ENCODE peak calls at places on chromosome 4, in seven cellular contexts. X is endodermal cell, U is lower lobe of right lung, F is Peyer's patch, C is foreskin fibroblast, B is nephron progenitor cell, M is cardiac fibroblast. Q is an unnamed sample.

GRCh38 chr4:77996076-77996475 is 61.0 kb upstream of the FRAS1 start:
- DNase-seq in X (no peak), F (no peak), C (no peak), M (no peak), B (no peak), U (no peak), Q (no peak)

GRCh38 chr4:126957555-126958440 is 675.0 kb upstream of the INTU start:
- DNase-seq in M (peak), C (peak), F (no peak), U (no peak), B (no peak), X (no peak), Q (peak)

GRCh38 chr4:17713779-17714178 is 67.6 kb downstream of the FAM184B start:
- DNase-seq in C (no peak), U (no peak), B (no peak), F (no peak), X (no peak), M (no peak), Q (no peak)

GRCh38 chr4:114464873-114465272 is 133.7 kb upstream of the UGT8 start:
- DNase-seq in M (no peak), F (no peak), X (no peak), B (no peak), C (peak), U (no peak), Q (peak)

GRCh38 chr4:26248647-26249046 is 72.2 kb upstream of the RBPJ start:
- DNase-seq in X (no peak), C (peak), F (no peak), U (no peak), B (no peak), M (peak), Q (peak)

GRCh38 chr4:153153339-153153851 is 50.8 kb upstream of the TRIM2 start:
- DNase-seq in F (peak), C (peak), U (peak), M (peak), B (peak), X (no peak), Q (peak)

GRCh38 chr4:173272314-173272713 is 61.8 kb downstream of the HMGB2 start:
- DNase-seq in C (no peak), B (no peak), F (no peak), U (no peak), M (no peak), X (no peak), Q (no peak)

GRCh38 chr4:87339440-87339839 is 16.8 kb upstream of the HSD17B13 start:
- DNase-seq in C (no peak), B (no peak), F (no peak), U (no peak), X (no peak), M (no peak), Q (peak)

GRCh38 chr4:106502106-106502699 is 133.6 kb upstream of the GIMD1 start:
- DNase-seq in U (peak), B (peak), C (peak), M (peak), X (peak), F (peak), Q (peak)

GRCh38 chr4:127709456-127709855 is 20.7 kb upstream of the SLC25A31 start:
- DNase-seq in M (peak), U (no peak), X (no peak), C (no peak), F (no peak), B (no peak), Q (no peak)

GRCh38 chr4:98801259-98801725 is 127.6 kb downstream of the EIF4E start:
- DNase-seq in M (no peak), F (no peak), X (peak), C (no peak), U (no peak), B (no peak), Q (no peak)

GRCh38 chr4:187612211-187612780 is 383.3 kb upstream of the ZFP42 start:
- DNase-seq in U (no peak), F (no peak), C (no peak), X (no peak), M (no peak), B (no peak), Q (no peak)

GRCh38 chr4:113394108-113394729 is 344.8 kb downstream of the ANK2 start:
- DNase-seq in U (no peak), B (no peak), C (no peak), F (no peak), X (no peak), M (no peak), Q (no peak)

GRCh38 chr4:118849867-118850812 is 14.2 kb upstream of the SEC24D start:
- DNase-seq in F (peak), C (no peak), X (peak), U (no peak), M (peak), B (no peak), Q (peak)

GRCh38 chr4:41670982-41671381 is 77.5 kb downstream of the PHOX2B start:
- DNase-seq in U (no peak), B (no peak), X (no peak), M (no peak), C (no peak), F (no peak), Q (no peak)

GRCh38 chr4:39042365-39042764 is 10.2 kb upstream of the TMEM156 start:
- DNase-seq in M (no peak), C (no peak), F (no peak), U (no peak), B (no peak), X (no peak), Q (no peak)

GRCh38 chr4:7382634-7383014 is 52.1 kb downstream of the PSAPL1 start:
- DNase-seq in C (no peak), F (peak), X (peak), U (no peak), M (no peak), B (no peak), Q (no peak)

GRCh38 chr4:168524006-168524405 is 27.2 kb downstream of the PALLD start:
- DNase-seq in X (no peak), C (peak), B (no peak), F (no peak), M (peak), U (no peak), Q (peak)

GRCh38 chr4:133802741-133803140 is 398.8 kb downstream of the PABPC4L start:
- DNase-seq in X (no peak), F (no peak), M (peak), B (no peak), U (no peak), C (peak), Q (no peak)

GRCh38 chr4:102687982-102688433 is 72.8 kb downstream of the MANBA start:
- DNase-seq in F (no peak), U (no peak), C (no peak), B (no peak), X (no peak), M (no peak), Q (no peak)

GRCh38 chr4:38424171-38424871 is 239.7 kb upstream of the KLF3 start:
- DNase-seq in C (no peak), F (peak), U (no peak), M (no peak), X (peak), B (peak), Q (no peak)

GRCh38 chr4:67580577-67580976 is 22.1 kb downstream of the STAP1 start:
- DNase-seq in X (no peak), C (no peak), F (no peak), B (no peak), U (no peak), M (no peak), Q (no peak)

GRCh38 chr4:78710536-78710935 is 65.6 kb upstream of the BMP2K start:
- DNase-seq in M (no peak), C (peak), X (no peak), U (no peak), B (no peak), F (no peak), Q (peak)

GRCh38 chr4:7043521-7044414 is 596 bp downstream of the TADA2B start:
- DNase-seq in M (peak), B (peak), X (peak), F (peak), U (peak), C (peak), Q (peak)

GRCh38 chr4:98468744-98469143 is 189.7 kb downstream of the TSPAN5 start:
- DNase-seq in U (no peak), F (no peak), C (no peak), X (no peak), M (peak), B (no peak), Q (no peak)

GRCh38 chr4:53068755-53069154 is 206.6 kb downstream of the RASL11B start:
- DNase-seq in C (no peak), M (no peak), U (no peak), X (no peak), F (no peak), B (no peak), Q (no peak)

GRCh38 chr4:93092765-93093164 is 735.8 kb upstream of the ATOH1 start:
- DNase-seq in M (no peak), U (no peak), X (no peak), B (no peak), F (no peak), C (no peak), Q (no peak)

GRCh38 chr4:31518796-31519250 is 798.7 kb downstream of the PCDH7 start:
- DNase-seq in U (no peak), X (no peak), B (no peak), F (no peak), C (no peak), M (peak), Q (peak)

GRCh38 chr4:112234952-112235609 is 3.5 kb downstream of the AP1AR start:
- DNase-seq in B (peak), C (peak), F (peak), M (peak), X (peak), U (no peak), Q (peak)

GRCh38 chr4:87219648-87220093 is 747 bp downstream of the KLHL8 start:
- DNase-seq in F (peak), M (peak), X (peak), B (no peak), U (peak), C (no peak), Q (peak)

GRCh38 chr4:131302108-131302507 is 1847.0 kb upstream of the PCDH10 start:
- DNase-seq in M (no peak), C (no peak), F (no peak), B (no peak), X (peak), U (no peak), Q (no peak)

GRCh38 chr4:108890491-108890890 is 127.6 kb upstream of the ETNPPL start:
- DNase-seq in U (no peak), X (no peak), M (no peak), C (no peak), B (no peak), F (no peak), Q (no peak)

GRCh38 chr4:42281324-42282020 is 115.8 kb upstream of the SHISA3 start:
- DNase-seq in F (no peak), M (no peak), B (no peak), U (no peak), X (no peak), C (no peak), Q (no peak)

GRCh38 chr4:166827653-166828052 is 406.6 kb downstream of the SPOCK3 start:
- DNase-seq in X (no peak), B (no peak), F (no peak), U (no peak), C (no peak), M (no peak), Q (no peak)
- TF ChIP-seq CTCF in X (no peak), B (no peak), F (no peak), U (no peak), C (no peak), M (no peak), Q (no peak)

DNA sequence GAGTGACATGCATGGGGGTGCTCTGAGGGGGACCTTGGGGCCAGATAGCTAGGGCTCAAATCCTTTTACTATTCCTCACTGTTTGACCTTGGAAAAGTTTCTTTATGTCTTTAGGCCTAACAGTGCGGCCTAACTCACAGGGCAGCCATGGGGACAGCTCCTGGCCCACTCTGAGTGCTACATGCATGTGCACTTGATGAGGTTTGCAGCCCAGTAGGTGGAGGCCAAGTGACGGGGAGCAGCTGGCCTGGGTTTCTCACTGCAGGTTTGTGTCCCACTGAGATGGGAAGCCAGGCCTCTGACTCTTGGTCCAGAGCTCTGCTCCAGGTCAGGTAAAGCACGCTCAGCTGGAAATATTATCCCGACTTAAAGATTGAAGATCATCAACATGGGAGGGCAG is 102.8 kb downstream of the SLC2A9 start:
- DNase-seq in C (no peak), X (no peak), B (no peak), U (no peak), F (no peak), M (no peak), Q (no peak)
- TF ChIP-seq CTCF in C (no peak), X (no peak), B (no peak), U (no peak), F (no peak), M (no peak), Q (no peak)

GRCh38 chr4:155207534-155208257 is 740 bp upstream of the NPY2R start:
- DNase-seq in C (no peak), U (no peak), M (no peak), B (peak), X (peak), F (no peak), Q (no peak)
- TF ChIP-seq CTCF in C (no peak), U (no peak), M (no peak), B (peak), X (peak), F (no peak), Q (no peak)

GRCh38 chr4:188722911-188723310 is 583.7 kb downstream of the TRIML1 start:
- DNase-seq in F (no peak), U (no peak), M (no peak), C (no peak), B (no peak), X (no peak), Q (no peak)

GRCh38 chr4:188714488-188714887 is 575.2 kb downstream of the TRIML1 start:
- DNase-seq in C (peak), B (no peak), F (no peak), M (no peak), U (no peak), X (no peak), Q (no peak)

GRCh38 chr4:188714907-188715306 is 575.7 kb downstream of the TRIML1 start:
- DNase-seq in C (peak), F (no peak), B (no peak), M (peak), X (no peak), U (no peak), Q (peak)

DNA sequence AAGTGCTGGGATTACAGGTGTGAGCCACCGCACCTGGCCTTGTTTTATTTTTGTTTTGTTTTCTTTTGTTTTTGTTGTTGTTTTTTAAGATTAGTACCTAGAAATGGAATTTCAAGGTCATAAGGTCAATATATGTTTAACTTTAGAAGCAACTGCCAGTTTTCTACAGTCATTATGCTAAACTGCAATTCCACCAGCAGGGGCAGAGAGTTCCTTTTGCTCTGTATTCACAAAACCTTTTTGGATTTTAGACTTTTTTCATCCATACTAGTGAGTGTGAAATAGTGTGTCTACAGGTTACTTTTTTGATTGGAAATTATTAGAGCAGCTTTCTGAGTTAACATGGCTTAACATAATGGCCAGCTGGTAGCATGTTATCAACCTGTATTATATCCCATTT is 580.6 kb downstream of the TRIML1 start:
- DNase-seq in M (no peak), U (no peak), B (no peak), C (no peak), F (no peak), X (no peak), Q (no peak)
- TF ChIP-seq CTCF in M (peak), U (no peak), B (no peak), C (no peak), F (no peak), X (peak), Q (no peak)

GRCh38 chr4:1945492-1945891 is 63.3 kb downstream of the NELFA start:
- DNase-seq in X (no peak), U (no peak), M (no peak), B (no peak), C (no peak), F (no peak), Q (no peak)

GRCh38 chr4:1945912-1946311 is 62.9 kb downstream of the NELFA start:
- DNase-seq in U (no peak), F (no peak), C (no peak), M (no peak), X (no peak), B (no peak), Q (no peak)

GRCh38 chr4:1948892-1949436 is 59.8 kb downstream of the NELFA start:
- DNase-seq in F (no peak), X (no peak), M (no peak), B (no peak), U (no peak), C (no peak), Q (no peak)

GRCh38 chr4:1950369-1950768 is 58.4 kb downstream of the NELFA start:
- DNase-seq in M (no peak), B (no peak), X (no peak), C (no peak), F (no peak), U (no peak), Q (no peak)

DNA sequence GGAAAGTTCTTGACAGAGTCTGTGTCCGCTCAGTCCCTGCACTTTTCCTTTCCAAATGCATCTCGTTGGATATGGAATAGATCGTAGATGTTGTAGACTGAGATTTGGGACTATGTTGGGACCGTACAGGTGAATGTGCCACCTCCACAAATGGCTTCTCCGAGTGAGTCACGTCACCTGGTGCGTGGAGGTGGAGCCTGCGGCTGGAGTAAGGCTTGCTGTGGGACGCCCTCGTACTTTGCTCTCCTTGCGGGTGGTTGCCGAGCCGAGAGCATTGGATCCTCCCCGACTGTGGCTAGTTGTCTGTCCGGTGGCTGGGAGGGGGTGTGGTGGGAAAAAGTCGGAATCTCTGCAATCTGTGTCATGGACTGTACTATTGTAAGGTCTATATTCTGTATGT is 60.5 kb downstream of the NELFA start:
- DNase-seq in B (no peak), U (no peak), C (no peak), M (no peak), X (no peak), F (no peak), Q (no peak)
- TF ChIP-seq CTCF in B (no peak), U (no peak), C (no peak), M (no peak), X (no peak), F (no peak), Q (no peak)

GRCh38 chr4:54233697-54234496 is 4.8 kb downstream of the PDGFRA start:
- DNase-seq in F (peak), X (peak), U (peak), B (peak), M (peak), C (peak), Q (peak)

GRCh38 chr4:54232151-54232688 is 3.1 kb downstream of the PDGFRA start:
- DNase-seq in B (no peak), C (no peak), F (no peak), X (no peak), U (no peak), M (no peak), Q (no peak)

GRCh38 chr4:54234497-54235205 is 5.6 kb downstream of the PDGFRA start:
- DNase-seq in M (peak), C (no peak), F (no peak), U (no peak), B (no peak), X (no peak), Q (no peak)

GRCh38 chr4:54231419-54232150 is 2.5 kb downstream of the PDGFRA start:
- DNase-seq in U (no peak), B (peak), M (peak), F (peak), X (peak), C (peak), Q (no peak)

GRCh38 chr4:54233128-54233696 is 4.1 kb downstream of the PDGFRA start:
- DNase-seq in U (peak), M (peak), C (peak), F (peak), X (peak), B (peak), Q (peak)
- TF ChIP-seq CTCF in U (peak), M (peak), C (peak), F (peak), X (peak), B (peak), Q (peak)

DNA sequence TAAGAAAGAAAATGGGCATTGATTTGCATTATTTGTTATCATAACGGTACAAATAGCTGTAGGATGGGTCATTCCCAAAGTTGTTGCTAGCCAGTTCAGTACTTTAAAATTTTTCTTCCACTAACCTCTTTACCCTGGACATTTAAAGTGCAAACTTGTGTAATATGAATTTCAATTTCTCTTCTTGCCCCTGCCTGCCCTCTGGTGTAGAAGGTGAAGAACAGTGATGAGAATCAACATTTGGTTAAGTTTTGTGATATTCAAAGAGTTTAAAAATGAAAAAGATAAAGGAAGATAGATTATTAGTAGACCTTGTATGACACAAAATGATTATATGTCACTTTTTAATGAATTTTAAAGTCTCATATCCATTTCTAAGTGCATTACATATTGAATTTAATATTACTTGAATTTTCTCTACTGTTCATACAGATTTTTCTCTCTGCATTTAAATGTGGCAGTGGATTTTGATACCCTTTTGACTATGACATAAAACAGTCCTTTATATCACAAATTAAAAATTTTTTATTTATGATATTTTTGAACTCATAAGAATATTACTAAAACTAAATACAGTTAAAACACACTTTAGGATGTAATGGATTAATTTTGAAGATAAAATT is 337.7 kb downstream of the BMPR1B start:
- DNase-seq in F (no peak), C (no peak), U (no peak), X (no peak), M (peak), B (no peak), Q (peak)
- TF ChIP-seq CTCF in F (no peak), C (peak), U (peak), X (peak), M (peak), B (peak), Q (peak)